ENCODE peak calls at places on chromosomes 1 and 21, in ten cellular contexts. One of them, this sample, is unnamed.

GRCh38 chr1:225762002-225762441 is 15.6 kb upstream of the SRP9 start:
- DNase-seq in WERI-Rb-1: peak; percentile 37
- DNase-seq in K562: no peak
- DNase-seq in sigmoid colon: no peak
- DNase-seq in pancreas: no peak
- DNase-seq in SK-N-SH: no peak
- DNase-seq in breast epithelium: no peak
- DNase-seq in stomach: peak; percentile 7
- DNase-seq in heart left ventricle: no peak
- DNase-seq in NB4: no peak
- DNase-seq in this sample: no peak

GRCh38 chr1:192998536-192998935 is 60.6 kb downstream of the UCHL5 start:
- DNase-seq in WERI-Rb-1: peak; percentile 35
- DNase-seq in K562: no peak
- DNase-seq in sigmoid colon: no peak
- DNase-seq in pancreas: no peak
- DNase-seq in SK-N-SH: no peak
- DNase-seq in breast epithelium: no peak
- DNase-seq in stomach: no peak
- DNase-seq in heart left ventricle: no peak
- DNase-seq in NB4: no peak
- DNase-seq in this sample: no peak

GRCh38 chr1:50615036-50615750 is 191.9 kb upstream of the DMRTA2 start:
- DNase-seq in WERI-Rb-1: no peak
- DNase-seq in K562: no peak
- DNase-seq in sigmoid colon: no peak
- DNase-seq in pancreas: no peak
- DNase-seq in SK-N-SH: no peak
- DNase-seq in breast epithelium: no peak
- DNase-seq in stomach: no peak
- DNase-seq in heart left ventricle: no peak
- DNase-seq in NB4: no peak
- DNase-seq in this sample: no peak

GRCh38 chr1:118947790-118948189 is 40.4 kb downstream of the TBX15 start:
- DNase-seq in WERI-Rb-1: no peak
- DNase-seq in K562: no peak
- DNase-seq in sigmoid colon: no peak
- DNase-seq in pancreas: no peak
- DNase-seq in SK-N-SH: no peak
- DNase-seq in breast epithelium: no peak
- DNase-seq in stomach: no peak
- DNase-seq in heart left ventricle: no peak
- DNase-seq in NB4: no peak
- DNase-seq in this sample: no peak

GRCh38 chr1:167563579-167564246 is 10.2 kb upstream of the CREG1 start:
- DNase-seq in WERI-Rb-1: no peak
- DNase-seq in K562: peak; percentile 68
- DNase-seq in sigmoid colon: peak; percentile 65
- DNase-seq in pancreas: no peak
- DNase-seq in SK-N-SH: no peak
- DNase-seq in breast epithelium: no peak
- DNase-seq in stomach: peak; percentile 42
- DNase-seq in heart left ventricle: peak; percentile 39
- DNase-seq in NB4: no peak
- DNase-seq in this sample: no peak

GRCh38 chr1:2408859-2409276 is 3.5 kb downstream of the PEX10 start:
- DNase-seq in WERI-Rb-1: no peak
- DNase-seq in K562: no peak
- DNase-seq in sigmoid colon: no peak
- DNase-seq in pancreas: no peak
- DNase-seq in SK-N-SH: no peak
- DNase-seq in breast epithelium: no peak
- DNase-seq in stomach: no peak
- DNase-seq in heart left ventricle: no peak
- DNase-seq in NB4: no peak
- DNase-seq in this sample: no peak

GRCh38 chr1:74468982-74469603 is 43.3 kb downstream of the LRRC53 start:
- DNase-seq in WERI-Rb-1: no peak
- DNase-seq in K562: peak; percentile 30
- DNase-seq in sigmoid colon: no peak
- DNase-seq in pancreas: no peak
- DNase-seq in SK-N-SH: peak; percentile 66
- DNase-seq in breast epithelium: no peak
- DNase-seq in stomach: no peak
- DNase-seq in heart left ventricle: no peak
- DNase-seq in NB4: peak; percentile 31
- DNase-seq in this sample: peak; percentile 20

GRCh38 chr1:12338793-12339192 is 109.0 kb downstream of the VPS13D start:
- DNase-seq in WERI-Rb-1: no peak
- DNase-seq in K562: no peak
- DNase-seq in sigmoid colon: no peak
- DNase-seq in pancreas: no peak
- DNase-seq in SK-N-SH: no peak
- DNase-seq in breast epithelium: no peak
- DNase-seq in stomach: no peak
- DNase-seq in heart left ventricle: no peak
- DNase-seq in NB4: no peak
- DNase-seq in this sample: no peak

GRCh38 chr1:47656719-47657685 is 219.2 kb downstream of the FOXD2 start:
- DNase-seq in WERI-Rb-1: no peak
- DNase-seq in K562: no peak
- DNase-seq in sigmoid colon: peak; percentile 72
- DNase-seq in pancreas: no peak
- DNase-seq in SK-N-SH: no peak
- DNase-seq in breast epithelium: peak; percentile 13
- DNase-seq in stomach: peak; percentile 25
- DNase-seq in heart left ventricle: no peak
- DNase-seq in NB4: no peak
- DNase-seq in this sample: no peak

GRCh38 chr1:43613075-43613942 is 36.6 kb upstream of the KDM4A start:
- DNase-seq in WERI-Rb-1: no peak
- DNase-seq in K562: no peak
- DNase-seq in sigmoid colon: no peak
- DNase-seq in pancreas: no peak
- DNase-seq in SK-N-SH: no peak
- DNase-seq in breast epithelium: no peak
- DNase-seq in stomach: no peak
- DNase-seq in heart left ventricle: no peak
- DNase-seq in NB4: no peak
- DNase-seq in this sample: no peak

DNA sequence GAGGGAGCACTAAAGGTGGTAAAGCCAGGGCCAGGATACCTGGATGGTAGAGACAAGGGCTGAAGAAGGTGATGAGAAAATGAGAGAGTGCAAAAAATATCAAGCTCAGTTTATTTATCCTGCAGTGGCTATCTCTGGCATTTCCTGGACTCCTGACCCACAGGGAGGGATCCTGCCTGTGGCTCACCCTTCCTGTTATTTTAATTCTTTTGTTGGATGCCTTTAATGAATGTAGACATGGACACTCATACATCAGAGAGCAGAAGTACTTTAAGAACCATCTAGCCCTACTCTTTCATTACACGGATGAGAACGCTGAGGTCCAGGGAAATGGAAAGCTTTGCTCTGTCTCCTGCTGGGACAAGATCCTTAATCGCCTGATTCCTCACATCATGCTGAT is 20.6 kb downstream of the JUN start:
- DNase-seq in WERI-Rb-1: no peak
- DNase-seq in K562: no peak
- DNase-seq in sigmoid colon: no peak
- DNase-seq in pancreas: no peak
- DNase-seq in SK-N-SH: no peak
- DNase-seq in breast epithelium: no peak
- DNase-seq in stomach: no peak
- DNase-seq in heart left ventricle: no peak
- DNase-seq in NB4: no peak
- DNase-seq in this sample: no peak
- H3K4me3 ChIP-seq in WERI-Rb-1: no peak overlapping the region
- H3K4me3 ChIP-seq in K562: no peak overlapping the region
- H3K4me3 ChIP-seq in sigmoid colon: no peak overlapping the region
- H3K4me3 ChIP-seq in pancreas: no peak overlapping the region
- H3K4me3 ChIP-seq in SK-N-SH: peak overlapping the region; percentile 35
- H3K4me3 ChIP-seq in breast epithelium: no peak overlapping the region
- H3K4me3 ChIP-seq in stomach: no peak overlapping the region
- H3K4me3 ChIP-seq in heart left ventricle: no peak overlapping the region
- H3K4me3 ChIP-seq in NB4: no peak overlapping the region
- H3K4me3 ChIP-seq in this sample: no peak overlapping the region

DNA sequence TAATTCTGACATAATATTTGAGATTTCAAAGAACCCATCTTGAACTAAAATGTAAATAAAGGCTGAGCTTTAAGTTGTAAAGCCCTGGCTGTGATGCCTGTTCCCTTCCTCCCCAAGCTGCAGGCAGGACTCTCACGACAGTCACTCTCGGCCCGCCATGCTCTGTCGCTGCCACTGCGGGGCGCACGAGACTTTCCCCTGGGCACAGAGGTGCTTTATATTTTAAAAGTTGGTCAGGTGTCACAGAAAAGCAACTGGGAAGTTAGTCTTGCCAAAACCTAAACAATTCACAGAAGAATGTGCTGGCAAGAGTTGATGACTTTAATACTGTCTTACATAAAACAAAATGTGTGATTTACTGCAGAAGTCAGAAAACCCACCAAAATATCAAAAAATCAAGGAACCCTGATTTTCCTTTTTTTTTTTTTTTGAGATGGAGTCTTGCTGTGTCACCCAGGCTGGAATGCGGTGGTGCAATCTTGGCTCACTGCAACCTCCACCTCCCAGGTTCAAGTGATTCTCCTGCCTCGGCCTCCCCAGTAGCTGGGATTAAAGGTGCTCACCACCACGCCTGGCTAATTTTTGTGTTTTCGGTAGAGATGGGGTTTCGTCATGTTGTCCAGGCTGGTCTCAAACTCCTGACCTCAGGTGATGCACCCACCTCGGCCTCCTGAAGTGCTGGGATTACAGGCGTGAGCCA is 10.7 kb downstream of the LRRC47 start:
- DNase-seq in WERI-Rb-1: peak; percentile 58
- DNase-seq in K562: peak; percentile 70
- DNase-seq in sigmoid colon: no peak
- DNase-seq in pancreas: peak; percentile 51
- DNase-seq in SK-N-SH: peak; percentile 58
- DNase-seq in breast epithelium: peak; percentile 33
- DNase-seq in stomach: no peak
- DNase-seq in heart left ventricle: no peak
- DNase-seq in NB4: peak; percentile 37
- DNase-seq in this sample: peak; percentile 48
- TF ChIP-seq CTCF in WERI-Rb-1: peak; percentile 69
- TF ChIP-seq CTCF in K562: peak; percentile 88
- TF ChIP-seq CTCF in sigmoid colon: no peak
- TF ChIP-seq CTCF in pancreas: no peak
- TF ChIP-seq CTCF in SK-N-SH: peak; percentile 37
- TF ChIP-seq CTCF in breast epithelium: no peak
- TF ChIP-seq CTCF in stomach: no peak
- TF ChIP-seq CTCF in heart left ventricle: no peak
- TF ChIP-seq CTCF in NB4: peak; percentile 25
- TF ChIP-seq CTCF in this sample: peak; percentile 58

DNA sequence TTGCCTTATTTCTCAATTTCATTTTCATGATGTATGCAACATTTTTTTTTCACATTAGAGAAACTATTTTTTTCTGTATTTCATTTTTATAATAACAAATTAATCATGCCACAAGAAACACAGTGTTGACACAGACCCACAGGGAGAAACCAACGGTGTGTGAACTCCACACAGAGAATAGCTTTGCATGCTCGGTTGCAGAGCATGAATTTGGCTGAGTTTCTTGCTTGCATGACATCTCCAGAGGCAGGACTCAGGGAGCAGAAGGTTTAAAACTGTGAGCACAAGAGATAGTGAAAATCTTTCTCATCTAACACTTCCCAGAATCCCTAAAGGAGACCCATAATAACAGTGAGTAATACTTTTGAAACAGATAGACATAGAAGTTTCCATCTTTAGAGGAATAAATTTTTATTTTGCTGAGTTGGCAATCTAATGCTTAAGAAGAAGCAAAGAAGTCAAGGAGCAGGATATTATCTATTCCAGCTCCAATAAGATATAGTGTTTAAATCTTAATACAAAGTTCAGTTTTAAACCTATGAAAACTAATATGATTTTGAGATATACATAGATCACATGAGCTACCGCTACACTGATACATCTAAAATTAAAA is 890.9 kb downstream of the MRPL39 start:
- DNase-seq in WERI-Rb-1: no peak
- DNase-seq in K562: no peak
- DNase-seq in sigmoid colon: no peak
- DNase-seq in pancreas: no peak
- DNase-seq in SK-N-SH: no peak
- DNase-seq in breast epithelium: no peak
- DNase-seq in stomach: no peak
- DNase-seq in heart left ventricle: no peak
- DNase-seq in NB4: no peak
- DNase-seq in this sample: no peak
- H3K4me3 ChIP-seq in WERI-Rb-1: no peak overlapping the region
- H3K4me3 ChIP-seq in K562: no peak overlapping the region
- H3K4me3 ChIP-seq in sigmoid colon: no peak overlapping the region
- H3K4me3 ChIP-seq in pancreas: no peak overlapping the region
- H3K4me3 ChIP-seq in SK-N-SH: no peak overlapping the region
- H3K4me3 ChIP-seq in breast epithelium: no peak overlapping the region
- H3K4me3 ChIP-seq in stomach: no peak overlapping the region
- H3K4me3 ChIP-seq in heart left ventricle: no peak overlapping the region
- H3K4me3 ChIP-seq in NB4: no peak overlapping the region
- H3K4me3 ChIP-seq in this sample: no peak overlapping the region

GRCh38 chr1:231162300-231162969 is 577 bp downstream of the TRIM67 start:
- DNase-seq in WERI-Rb-1: peak; percentile 63
- DNase-seq in K562: peak; percentile 81
- DNase-seq in sigmoid colon: no peak
- DNase-seq in pancreas: peak; percentile 84
- DNase-seq in SK-N-SH: peak; percentile 78
- DNase-seq in breast epithelium: no peak
- DNase-seq in stomach: peak; percentile 34
- DNase-seq in heart left ventricle: no peak
- DNase-seq in NB4: peak; percentile 25
- DNase-seq in this sample: no peak
- TF ChIP-seq CTCF in WERI-Rb-1: no peak
- TF ChIP-seq CTCF in K562: no peak
- TF ChIP-seq CTCF in sigmoid colon: no peak
- TF ChIP-seq CTCF in pancreas: no peak
- TF ChIP-seq CTCF in SK-N-SH: no peak
- TF ChIP-seq CTCF in breast epithelium: no peak
- TF ChIP-seq CTCF in stomach: no peak
- TF ChIP-seq CTCF in heart left ventricle: no peak
- TF ChIP-seq CTCF in NB4: no peak
- TF ChIP-seq CTCF in this sample: no peak

DNA sequence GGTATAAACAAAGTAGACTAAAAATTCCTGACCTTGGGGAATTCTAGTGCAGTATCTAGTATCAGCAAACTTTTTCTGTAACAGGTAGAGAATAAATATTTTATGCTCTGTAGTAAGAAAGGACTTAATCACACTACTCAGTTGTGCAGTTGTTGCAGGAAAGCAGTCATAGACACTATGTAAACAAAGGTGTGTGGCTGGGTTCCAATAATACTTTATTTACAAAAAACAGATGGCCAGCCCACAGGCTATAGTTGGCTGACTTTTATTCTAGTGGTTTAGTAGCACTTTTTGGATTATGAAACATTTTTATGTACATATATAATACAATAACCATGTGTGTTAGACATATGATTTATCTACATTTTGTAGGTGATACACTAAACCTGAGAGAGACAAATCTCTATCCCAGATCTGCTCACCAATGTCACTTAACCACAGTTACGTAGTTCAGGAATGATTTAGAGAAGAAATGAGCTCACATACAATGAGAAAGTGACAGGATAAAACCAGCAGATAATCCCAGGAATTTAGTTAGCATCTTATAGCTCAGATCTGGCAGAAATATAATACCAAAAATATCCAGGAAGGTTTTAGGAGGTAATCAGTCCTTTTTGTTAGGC is 56.1 kb downstream of the MIER1 start:
- DNase-seq in WERI-Rb-1: no peak
- DNase-seq in K562: no peak
- DNase-seq in sigmoid colon: no peak
- DNase-seq in pancreas: no peak
- DNase-seq in SK-N-SH: no peak
- DNase-seq in breast epithelium: no peak
- DNase-seq in stomach: no peak
- DNase-seq in heart left ventricle: no peak
- DNase-seq in NB4: no peak
- DNase-seq in this sample: no peak
- H3K4me3 ChIP-seq in WERI-Rb-1: no peak overlapping the region
- H3K4me3 ChIP-seq in K562: no peak overlapping the region
- H3K4me3 ChIP-seq in sigmoid colon: peak overlapping the region; percentile 46
- H3K4me3 ChIP-seq in pancreas: no peak overlapping the region
- H3K4me3 ChIP-seq in SK-N-SH: no peak overlapping the region
- H3K4me3 ChIP-seq in breast epithelium: peak overlapping the region; percentile 36
- H3K4me3 ChIP-seq in stomach: no peak overlapping the region
- H3K4me3 ChIP-seq in heart left ventricle: peak overlapping the region; percentile 19
- H3K4me3 ChIP-seq in NB4: no peak overlapping the region
- H3K4me3 ChIP-seq in this sample: no peak overlapping the region

This sample was measured in GM12865.